ENCODE peak calls at places on chromosomes 5 and 9, in seven cellular contexts. W is left ventricle myocardium inferior, G is iris pigment epithelial cell, E is HTR-8/SVneo, N is choroid plexus epithelial cell, A is GM19239, V is SK-MEL-5. X is an unnamed sample.

GRCh38 chr5:136516617-136517016 is 151.3 kb upstream of the TRPC7 start:
- DNase-seq in W (no peak), G (no peak), E (no peak), N (no peak), A (no peak), V (no peak), X (no peak)

GRCh38 chr5:125044491-125045282 is 298.2 kb upstream of the ZNF608 start:
- DNase-seq in W (no peak), G (peak), E (peak), N (peak), A (no peak), V (no peak), X (no peak)

GRCh38 chr5:59328801-59329296 is 564.7 kb downstream of the PDE4D start:
- DNase-seq in W (peak), G (peak), E (peak), N (peak), A (no peak), V (peak), X (no peak)

GRCh38 chr5:76601470-76601869 is 21.7 kb downstream of the F2RL2 start:
- DNase-seq in W (no peak), G (peak), E (peak), N (peak), A (peak), V (peak), X (no peak)

GRCh38 chr5:179793470-179794139 is at the start of gene LTC4S:
- DNase-seq in W (peak), G (peak), E (no peak), N (peak), A (no peak), V (no peak), X (peak)

GRCh38 chr5:158849219-158849791 is 250.4 kb downstream of the EBF1 start:
- DNase-seq in W (no peak), G (no peak), E (no peak), N (no peak), A (no peak), V (no peak), X (no peak)

GRCh38 chr9:13088734-13089427 is 190.6 kb downstream of the MPDZ start:
- DNase-seq in W (no peak), G (peak), E (peak), N (peak), A (peak), V (peak), X (no peak)

GRCh38 chr5:71475788-71476384 is 20.4 kb downstream of the BDP1 start:
- DNase-seq in W (no peak), G (peak), E (peak), N (peak), A (peak), V (peak), X (no peak)

GRCh38 chr9:4970970-4971641 is 14.0 kb upstream of the JAK2 start:
- DNase-seq in W (no peak), G (no peak), E (no peak), N (no peak), A (peak), V (peak), X (no peak)

GRCh38 chr5:17895296-17896058 is 261.2 kb downstream of the TAF11L14 start:
- DNase-seq in W (no peak), G (peak), E (no peak), N (peak), A (no peak), V (no peak), X (no peak)

GRCh38 chr5:136192526-136193395 is at the start of gene SMIM32:
- DNase-seq in W (no peak), G (no peak), E (peak), N (peak), A (no peak), V (no peak), X (no peak)

GRCh38 chr9:27086818-27087680 is 22.0 kb upstream of the TEK start:
- DNase-seq in W (no peak), G (peak), E (no peak), N (peak), A (no peak), V (no peak), X (no peak)

GRCh38 chr5:92703991-92704390 is 877.0 kb downstream of the NR2F1-AS1 start:
- DNase-seq in W (no peak), G (no peak), E (no peak), N (peak), A (no peak), V (no peak), X (no peak)

GRCh38 chr5:120366047-120366446 is 98.1 kb upstream of the PRR16 start:
- DNase-seq in W (no peak), G (peak), E (no peak), N (peak), A (no peak), V (peak), X (no peak)

GRCh38 chr9:72228282-72228681 is 79.0 kb downstream of the GDA start:
- DNase-seq in W (no peak), G (no peak), E (no peak), N (no peak), A (no peak), V (no peak), X (no peak)

GRCh38 chr9:128192601-128193371 is 1.4 kb upstream of the CIZ1 start:
- DNase-seq in W (peak), G (peak), E (no peak), N (peak), A (no peak), V (peak), X (peak)

GRCh38 chr5:158686240-158686639 is 413.5 kb downstream of the EBF1 start:
- DNase-seq in W (no peak), G (no peak), E (no peak), N (no peak), A (no peak), V (no peak), X (no peak)

GRCh38 chr9:99180662-99181061 is 41.1 kb downstream of the ALG2 start:
- DNase-seq in W (no peak), G (no peak), E (no peak), N (no peak), A (no peak), V (no peak), X (no peak)

GRCh38 chr5:150053231-150053626 is 33.1 kb downstream of the CSF1R start:
- DNase-seq in W (no peak), G (peak), E (peak), N (peak), A (no peak), V (no peak), X (no peak)

GRCh38 chr9:107740088-107740980 is 250.8 kb upstream of the KLF4 start:
- DNase-seq in W (peak), G (no peak), E (no peak), N (no peak), A (no peak), V (no peak), X (no peak)

GRCh38 chr9:135602789-135603481 is 36.4 kb downstream of the GLT6D1 start:
- DNase-seq in W (peak), G (peak), E (peak), N (peak), A (peak), V (peak), X (peak)

GRCh38 chr9:124307379-124308030 is 49.8 kb downstream of the NEK6 start:
- DNase-seq in W (no peak), G (no peak), E (no peak), N (no peak), A (no peak), V (no peak), X (no peak)

GRCh38 chr5:19175776-19176570 is 812.0 kb downstream of the CDH18 start:
- DNase-seq in W (no peak), G (no peak), E (no peak), N (no peak), A (no peak), V (no peak), X (no peak)

GRCh38 chr5:100595152-100595811 is 60.1 kb downstream of the FAM174A start:
- DNase-seq in W (peak), G (peak), E (peak), N (peak), A (no peak), V (peak), X (no peak)

GRCh38 chr5:17805426-17805825 is 171.2 kb downstream of the TAF11L14 start:
- DNase-seq in W (no peak), G (peak), E (no peak), N (peak), A (no peak), V (no peak), X (no peak)

GRCh38 chr5:128579111-128579510 is 41.1 kb upstream of the FBN2 start:
- DNase-seq in W (no peak), G (peak), E (peak), N (peak), A (no peak), V (no peak), X (no peak)

GRCh38 chr9:137550958-137551655 is 572 bp upstream of the MRPL41 start:
- DNase-seq in W (no peak), G (no peak), E (peak), N (no peak), A (peak), V (peak), X (no peak)

GRCh38 chr5:30142432-30142831 is 1051.1 kb upstream of the CDH6 start:
- DNase-seq in W (no peak), G (no peak), E (no peak), N (no peak), A (no peak), V (no peak), X (no peak)

GRCh38 chr9:22052376-22052945 is 43.4 kb upstream of the CDKN2B start:
- DNase-seq in W (no peak), G (peak), E (peak), N (peak), A (no peak), V (no peak), X (no peak)

GRCh38 chr5:81354093-81354492 is 39.8 kb downstream of the ACOT12 start:
- DNase-seq in W (no peak), G (no peak), E (no peak), N (no peak), A (no peak), V (no peak), X (no peak)

X was measured in natural killer cell.